ENCODE peak calls at places on chromosome 10, in nine cellular contexts. U, C, B, V, F, R, M, N and A are unnamed samples.

GRCh38 chr10:128137877-128138276 is 11.7 kb upstream of the MKI67 start:
- DNase-seq in V (no peak), F (no peak), M (no peak), R (no peak), C (no peak), U (peak; percentile 19), N (no peak), B (no peak), A (no peak)

GRCh38 chr10:72879245-72879644 is 14.3 kb upstream of the OIT3 start:
- DNase-seq in U (no peak), B (no peak), C (no peak), M (no peak), R (no peak), V (no peak), N (no peak), F (no peak), A (no peak)

GRCh38 chr10:31698169-31698890 is 230.3 kb downstream of the ARHGAP12 start:
- DNase-seq in F (peak; percentile 23), U (peak; percentile 93), M (peak; percentile 67), B (no peak), N (peak; percentile 77), V (no peak), R (no peak), C (peak; percentile 99), A (peak; percentile 11)

GRCh38 chr10:385571-386300 is 250.5 kb downstream of the ZMYND11 start:
- DNase-seq in B (no peak), U (no peak), N (no peak), F (no peak), M (no peak), R (no peak), V (no peak), C (no peak), A (no peak)

GRCh38 chr10:87864497-87865059 is 1.2 kb downstream of the PTEN start:
- DNase-seq in C (peak; percentile 50), M (no peak), V (no peak), U (no peak), B (no peak), F (no peak), N (no peak), R (no peak), A (no peak)

GRCh38 chr10:96548589-96548988 is 34.9 kb upstream of the TLL2 start:
- DNase-seq in C (no peak), M (peak; percentile 43), R (no peak), U (no peak), N (no peak), V (no peak), F (no peak), B (no peak), A (no peak)

GRCh38 chr10:69721690-69722310 is 79.9 kb upstream of the COL13A1 start:
- DNase-seq in C (peak; percentile 74), U (peak; percentile 85), R (no peak), N (no peak), B (no peak), M (peak; percentile 71), F (peak; percentile 30), V (peak; percentile 70), A (no peak)

GRCh38 chr10:74704629-74705360 is 121.6 kb upstream of the KAT6B start:
- DNase-seq in M (no peak), N (no peak), U (peak; percentile 58), V (no peak), R (no peak), C (no peak), B (no peak), F (no peak), A (no peak)

GRCh38 chr10:124093076-124093773 is at the start of gene CHST15:
- DNase-seq in C (peak; percentile 28), F (peak; percentile 79), U (peak; percentile 61), N (no peak), R (no peak), B (peak; percentile 65), M (no peak), V (peak; percentile 83), A (no peak)

GRCh38 chr10:6275022-6275997 is 72.6 kb downstream of the PFKFB3 start:
- DNase-seq in B (peak; percentile 94), F (peak; percentile 99), C (peak; percentile 97), R (peak; percentile 79), V (peak; percentile 94), M (peak; percentile 86), N (peak; percentile 97), U (peak; percentile 97), A (peak; percentile 97)

GRCh38 chr10:88110355-88110754 is 246.9 kb downstream of the PTEN start:
- DNase-seq in C (peak; percentile 35), V (no peak), N (peak; percentile 31), U (peak; percentile 35), B (peak; percentile 26), R (no peak), M (no peak), F (peak; percentile 84), A (no peak)

GRCh38 chr10:110432814-110433565 is 64.7 kb upstream of the DUSP5 start:
- DNase-seq in C (no peak), U (no peak), R (no peak), F (no peak), N (no peak), B (no peak), V (peak; percentile 32), M (no peak), A (no peak)

GRCh38 chr10:71074176-71074755 is 138.1 kb upstream of the UNC5B start:
- DNase-seq in C (no peak), N (no peak), U (no peak), B (peak; percentile 65), F (no peak), R (no peak), V (peak; percentile 27), M (no peak), A (no peak)

GRCh38 chr10:86655173-86655540 is 810 bp downstream of the OPN4 start:
- DNase-seq in F (no peak), N (no peak), C (no peak), V (no peak), U (no peak), R (no peak), M (no peak), B (no peak), A (no peak)

GRCh38 chr10:75367098-75367497 is 34.5 kb downstream of the ZNF503 start:
- DNase-seq in B (no peak), F (no peak), C (no peak), U (no peak), R (no peak), V (no peak), N (no peak), M (no peak), A (no peak)

GRCh38 chr10:80201592-80202256 is 3.6 kb downstream of the ANXA11 start:
- DNase-seq in M (peak; percentile 47), B (no peak), V (peak; percentile 69), R (no peak), C (no peak), U (no peak), F (no peak), N (no peak), A (no peak)

GRCh38 chr10:49761201-49761788 is 828 bp downstream of the OGDHL start:
- DNase-seq in C (no peak), F (no peak), M (no peak), R (no peak), N (no peak), B (no peak), U (no peak), V (no peak), A (no peak)
- H3K4me3 ChIP-seq in C (no peak overlapping the region), F (no peak overlapping the region), M (peak overlapping the region; percentile 75), R (no peak overlapping the region), N (peak overlapping the region; percentile 44), B (no peak overlapping the region), U (no peak overlapping the region), V (no peak overlapping the region), A (peak overlapping the region; percentile 73)

DNA sequence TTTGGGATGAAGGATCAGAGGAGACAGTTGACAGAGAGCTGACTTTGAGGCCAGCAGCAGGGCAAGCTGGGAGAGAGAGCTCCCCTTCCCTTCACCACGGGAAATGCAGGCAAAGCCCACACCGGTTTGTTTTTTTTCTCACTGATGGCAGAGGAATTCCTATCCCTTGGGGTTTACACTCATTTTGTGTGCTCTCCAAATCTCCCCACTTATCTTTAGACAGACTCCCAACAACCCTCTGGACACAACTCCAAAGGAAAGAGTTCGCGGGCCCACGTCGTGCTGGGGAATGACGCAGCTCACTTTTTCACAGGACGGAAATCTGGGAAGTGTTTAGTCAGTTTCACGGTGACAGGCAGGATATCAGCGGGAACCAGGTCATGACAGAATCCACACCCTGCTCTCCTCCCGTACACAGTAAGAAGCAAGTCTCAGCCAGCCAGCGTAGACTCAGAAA is 68.3 kb upstream of the FAM171A1 start:
- DNase-seq in M (peak; percentile 55), C (peak; percentile 95), U (peak; percentile 56), B (no peak), N (no peak), V (no peak), F (peak; percentile 60), R (no peak), A (no peak)
- TF ChIP-seq CTCF in M (peak; percentile 58), C (peak; percentile 79), U (peak; percentile 70), B (no peak), N (peak; percentile 64), V (peak; percentile 43), F (peak; percentile 30), R (no peak), A (peak; percentile 50)

GRCh38 chr10:24219963-24220362 is 11.0 kb downstream of the KIAA1217 start:
- DNase-seq in V (no peak), F (no peak), C (no peak), N (no peak), U (no peak), R (no peak), M (no peak), B (no peak), A (no peak)

GRCh38 chr10:24229909-24230308 is 21.0 kb downstream of the KIAA1217 start:
- DNase-seq in N (no peak), F (no peak), R (no peak), C (no peak), U (no peak), V (no peak), M (no peak), B (no peak), A (no peak)

GRCh38 chr10:24228642-24229041 is 19.7 kb downstream of the KIAA1217 start:
- DNase-seq in C (no peak), F (no peak), N (no peak), U (no peak), M (no peak), B (no peak), R (no peak), V (no peak), A (no peak)

GRCh38 chr10:24223341-24223740 is 14.4 kb downstream of the KIAA1217 start:
- DNase-seq in B (no peak), N (no peak), M (no peak), U (no peak), F (no peak), C (no peak), R (no peak), V (no peak), A (no peak)

DNA sequence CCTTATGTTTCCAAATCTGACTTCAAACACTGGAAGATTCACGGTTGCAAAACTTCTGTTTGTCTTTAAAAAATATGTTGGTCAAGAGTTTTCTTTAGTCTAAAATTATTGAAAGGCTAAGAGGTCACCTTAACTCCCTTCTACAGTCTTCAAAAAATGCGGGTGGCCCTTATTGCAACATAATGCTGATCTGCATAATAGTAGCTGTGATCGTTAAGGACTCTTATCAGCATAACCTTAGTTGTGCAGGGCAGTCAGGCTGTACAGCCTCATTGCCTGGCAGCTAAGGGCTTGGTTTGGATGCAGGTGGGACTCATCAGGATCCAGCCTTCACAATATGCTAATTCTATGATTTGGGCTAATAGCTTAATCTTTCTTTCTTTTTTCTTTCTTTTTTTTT is 15.0 kb downstream of the KIAA1217 start:
- DNase-seq in B (no peak), N (no peak), U (peak; percentile 59), M (no peak), F (no peak), V (no peak), C (peak; percentile 14), R (no peak), A (no peak)
- H3K4me3 ChIP-seq in B (no peak overlapping the region), N (no peak overlapping the region), U (no peak overlapping the region), M (no peak overlapping the region), F (no peak overlapping the region), V (no peak overlapping the region), C (no peak overlapping the region), R (no peak overlapping the region), A (no peak overlapping the region)

GRCh38 chr10:99798920-99799319 is 16.5 kb downstream of the ABCC2 start:
- DNase-seq in R (no peak), M (no peak), V (no peak), N (no peak), B (no peak), C (no peak), U (no peak), F (no peak), A (no peak)
- TF ChIP-seq CTCF in R (no peak), M (no peak), V (no peak), N (no peak), B (no peak), C (no peak), U (no peak), F (no peak), A (no peak)